ENCODE peak calls at places on chromosomes 5 and 9, in six cellular contexts. P is keratinocyte; I is right atrium auricular region; R is mesendoderm; K is CD8-positive, alpha-beta T cell; V is esophagus squamous epithelium. C is an unnamed sample.

GRCh38 chr9:125867752-125868400 is 120.7 kb downstream of the PBX3 start:
- DNase-seq in R (no peak), I (no peak), V (no peak), P (no peak), K (no peak), C (no peak)

GRCh38 chr5:148387325-148387724 is 3.6 kb downstream of the FBXO38 start:
- DNase-seq in K (no peak), R (no peak), I (no peak), P (no peak), V (no peak), C (no peak)

GRCh38 chr9:89684912-89685636 is 80.3 kb downstream of the GADD45G start:
- DNase-seq in R (no peak), K (no peak), I (no peak), V (no peak), P (no peak), C (no peak)

GRCh38 chr9:104725014-104725413 is 22.5 kb upstream of the NIPSNAP3A start:
- DNase-seq in I (no peak), V (no peak), K (no peak), P (no peak), R (no peak), C (no peak)

GRCh38 chr9:73154760-73155159 is 3.1 kb downstream of the ANXA1 start:
- DNase-seq in K (no peak), I (no peak), R (no peak), V (no peak), P (no peak), C (no peak)

GRCh38 chr9:93826209-93826608 is 128.9 kb downstream of the BARX1 start:
- DNase-seq in I (no peak), V (no peak), R (no peak), P (no peak), K (peak; percentile 14), C (no peak)

GRCh38 chr9:36301227-36301626 is 43.0 kb upstream of the GNE start:
- DNase-seq in I (no peak), V (no peak), K (no peak), R (no peak), P (no peak), C (no peak)

GRCh38 chr5:135990518-135991240 is 35.9 kb upstream of the LECT2 start:
- DNase-seq in K (no peak), P (no peak), V (no peak), I (no peak), R (no peak), C (no peak)

GRCh38 chr9:36928670-36929349 is 105.3 kb downstream of the PAX5 start:
- DNase-seq in I (no peak), P (no peak), R (peak; percentile 23), V (no peak), K (no peak), C (no peak)

GRCh38 chr5:92561362-92562006 is 1019.5 kb downstream of the NR2F1-AS1 start:
- DNase-seq in K (no peak), R (no peak), I (no peak), V (no peak), P (no peak), C (no peak)

GRCh38 chr5:131252824-131253171 is 11.1 kb upstream of the CDC42SE2 start:
- DNase-seq in I (no peak), P (no peak), K (peak; percentile 73), V (peak; percentile 7), R (no peak), C (no peak)

GRCh38 chr5:316210-317085 is 5.1 kb upstream of the AHRR start:
- DNase-seq in K (no peak), P (no peak), V (no peak), I (no peak), R (no peak), C (no peak)

GRCh38 chr5:54309237-54309636 is 1.1 kb downstream of the ARL15 start:
- DNase-seq in I (no peak), K (no peak), P (no peak), R (no peak), V (no peak), C (no peak)

GRCh38 chr9:91246842-91247241 is 114.9 kb downstream of the AUH start:
- DNase-seq in V (no peak), P (no peak), R (no peak), K (no peak), I (no peak), C (no peak)

GRCh38 chr9:84997472-84997871 is 327.9 kb downstream of the NTRK2 start:
- DNase-seq in R (peak; percentile 44), K (no peak), V (no peak), I (no peak), P (no peak), C (no peak)

DNA sequence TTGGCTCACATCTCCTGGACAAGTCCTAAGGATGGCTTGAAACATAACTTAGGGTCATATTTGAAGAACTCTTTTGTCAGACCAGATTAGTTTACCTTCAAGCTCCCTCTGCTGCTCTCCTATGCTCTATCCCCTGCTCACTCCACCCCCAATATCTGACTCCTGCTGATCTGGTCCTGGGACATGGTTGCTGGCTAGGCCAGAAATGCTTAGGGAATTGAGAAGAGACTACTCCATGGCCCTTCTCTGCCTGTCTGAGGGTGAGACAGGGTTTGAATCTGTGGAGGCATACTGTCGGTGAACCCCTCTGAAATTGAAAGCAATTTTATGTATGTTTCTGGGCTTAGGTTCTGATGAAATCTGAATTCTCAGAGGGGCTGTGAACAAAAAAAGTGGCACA is 3.3 kb downstream of the OTULIN start:
- DNase-seq in P (no peak), R (no peak), K (no peak), V (no peak), I (no peak), C (no peak)
- H3K4me1 ChIP-seq in P (peaks cover 63% of the 10 kb centered on the region), R (peaks cover 11% of the 10 kb centered on the region), K (peaks cover 79% of the 10 kb centered on the region), V (peaks cover 55% of the 10 kb centered on the region), I (no peaks in the 10 kb centered on the region), C (peaks cover 1% of the 10 kb centered on the region)

GRCh38 chr5:3185488-3185887 is 410.1 kb upstream of the IRX1 start:
- DNase-seq in K (no peak), P (no peak), I (no peak), V (no peak), R (no peak), C (no peak)
- H3K27me3 ChIP-seq in K (no peaks in the 10 kb centered on the region), P (no peaks in the 10 kb centered on the region), I (no peaks in the 10 kb centered on the region), V (peaks cover 38% of the 10 kb centered on the region), R (no peaks in the 10 kb centered on the region), C (no peaks in the 10 kb centered on the region)

GRCh38 chr5:43019615-43020293 is 20.4 kb downstream of the ANXA2R start:
- DNase-seq in K (peak; percentile 77), I (no peak), R (peak; percentile 95), P (no peak), V (peak; percentile 62), C (no peak)

GRCh38 chr5:43017438-43017820 is 22.7 kb downstream of the ANXA2R start:
- DNase-seq in V (no peak), I (no peak), R (peak; percentile 67), K (peak; percentile 40), P (no peak), C (no peak)

GRCh38 chr5:43020294-43020711 is 19.8 kb downstream of the ANXA2R start:
- DNase-seq in P (no peak), I (no peak), R (peak; percentile 67), V (no peak), K (no peak), C (no peak)

GRCh38 chr5:43016217-43016779 is 23.8 kb downstream of the ANXA2R start:
- DNase-seq in K (no peak), R (peak; percentile 53), V (no peak), I (no peak), P (no peak), C (no peak)

DNA sequence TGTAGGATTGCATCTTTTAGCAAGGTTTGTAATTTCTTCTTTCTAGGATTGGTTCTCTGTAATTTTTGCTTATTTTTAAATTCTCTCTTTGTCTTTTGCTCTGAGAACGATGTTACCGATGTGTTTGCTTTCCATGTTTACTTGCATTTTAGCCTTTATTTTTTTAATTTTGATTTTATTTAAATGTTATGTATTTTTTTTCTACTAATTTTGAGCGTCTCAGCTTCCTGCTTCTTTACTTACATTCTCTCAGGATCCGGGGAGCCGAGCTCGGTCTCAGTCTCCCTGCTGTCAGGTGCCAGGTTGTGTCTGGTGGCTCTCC is 20.9 kb downstream of the ANXA2R start:
- DNase-seq in K (no peak), I (no peak), P (no peak), R (no peak), V (no peak), C (no peak)
- H3K4me3 ChIP-seq in K (peak overlapping the region; percentile 70), I (peak overlapping the region; percentile 59), P (no peak overlapping the region), R (peak overlapping the region; percentile 1), V (peak overlapping the region; percentile 57), C (no peak overlapping the region)

GRCh38 chr5:14268236-14268701 is 125.1 kb downstream of the TRIO start:
- DNase-seq in R (peak; percentile 98), V (no peak), I (peak; percentile 72), K (no peak), P (peak; percentile 93), C (no peak)

GRCh38 chr5:14266171-14266570 is 123.0 kb downstream of the TRIO start:
- DNase-seq in K (no peak), P (no peak), I (no peak), R (no peak), V (no peak), C (no peak)

GRCh38 chr5:14267166-14267838 is 124.2 kb downstream of the TRIO start:
- DNase-seq in P (no peak), V (no peak), R (peak; percentile 94), I (no peak), K (no peak), C (no peak)

GRCh38 chr5:14265574-14265973 is 122.4 kb downstream of the TRIO start:
- DNase-seq in I (no peak), V (no peak), R (peak; percentile 94), P (peak; percentile 74), K (no peak), C (no peak)

DNA sequence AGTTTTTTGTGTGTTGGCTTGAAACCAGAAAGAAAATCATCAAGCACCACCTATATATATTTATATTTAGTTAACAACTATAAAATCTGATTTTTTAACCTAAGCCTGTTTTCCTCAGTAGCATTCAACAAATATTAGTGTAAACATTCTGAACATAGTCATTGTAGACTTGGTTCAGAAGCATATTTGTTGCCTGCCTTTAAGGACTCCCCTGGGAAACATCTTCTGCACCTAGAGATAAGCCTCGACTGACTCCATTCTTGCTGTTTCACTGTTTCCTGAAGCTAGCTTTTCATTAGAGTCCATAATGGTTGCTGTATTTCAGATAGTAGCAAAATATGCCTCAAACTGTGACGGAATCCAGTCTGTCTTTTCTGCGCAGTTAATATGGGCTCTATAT is 123.5 kb downstream of the TRIO start:
- DNase-seq in V (no peak), K (no peak), I (no peak), P (no peak), R (no peak), C (no peak)
- H3K4me1 ChIP-seq in V (peaks cover 33% of the 10 kb centered on the region), K (peaks cover 6% of the 10 kb centered on the region), I (no peaks in the 10 kb centered on the region), P (peaks cover 81% of the 10 kb centered on the region), R (peaks cover 30% of the 10 kb centered on the region), C (peaks cover 23% of the 10 kb centered on the region)

GRCh38 chr9:135422340-135422944 is 57.1 kb upstream of the PPP1R26 start:
- DNase-seq in K (no peak), R (no peak), I (no peak), V (no peak), P (no peak), C (no peak)
- H3K27me3 ChIP-seq in K (peaks cover 3% of the 10 kb centered on the region), R (no peaks in the 10 kb centered on the region), I (no peaks in the 10 kb centered on the region), V (peaks cover 30% of the 10 kb centered on the region), P (no peaks in the 10 kb centered on the region), C (no peaks in the 10 kb centered on the region)

DNA sequence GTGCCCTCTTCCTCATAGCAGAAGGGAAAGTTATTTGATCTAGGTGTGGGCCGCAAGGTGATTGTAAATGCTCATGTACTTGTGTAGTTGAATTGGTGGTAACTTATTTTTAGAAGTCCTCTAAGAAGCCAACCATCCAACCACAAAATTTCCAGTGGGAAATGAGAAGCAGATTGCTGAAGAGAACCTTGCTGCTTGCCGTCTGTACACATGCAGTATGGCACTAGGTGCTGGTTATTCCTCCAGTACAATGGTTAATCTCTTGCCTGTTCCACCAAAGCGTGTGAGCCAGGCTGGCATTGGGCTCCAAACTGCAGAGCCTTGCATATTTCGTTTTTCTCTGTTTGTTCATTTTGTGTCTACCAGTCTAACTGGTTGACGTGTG is 28.0 kb downstream of the PIP5K1B start:
- DNase-seq in K (no peak), V (no peak), P (no peak), R (no peak), I (no peak), C (no peak)
- H3K4me3 ChIP-seq in K (no peak overlapping the region), V (no peak overlapping the region), P (no peak overlapping the region), R (no peak overlapping the region), I (no peak overlapping the region), C (no peak overlapping the region)